ENCODE peak calls at places on chromosomes 13 and 19, in four cellular contexts. O is cardiac fibroblast, I is IMR-90, J is Peyer's patch. R is an unnamed sample.

GRCh38 chr13:99371956-99372355 is 64.8 kb upstream of the GPR183 start:
- DNase-seq in J (peak; percentile 74), I (no peak), O (no peak), R (no peak)

GRCh38 chr19:17020823-17021222 is 5.8 kb downstream of the CPAMD8 start:
- DNase-seq in J (no peak), I (no peak), O (peak; percentile 53), R (no peak)

GRCh38 chr19:15673176-15673654 is 328 bp downstream of the CYP4F12 start:
- DNase-seq in I (no peak), J (no peak), O (no peak), R (no peak)

GRCh38 chr13:30730526-30730925 is 4.8 kb upstream of the ALOX5AP start:
- DNase-seq in J (no peak), O (no peak), I (no peak), R (no peak)

GRCh38 chr19:40594657-40595077 is 6.5 kb upstream of the LTBP4 start:
- DNase-seq in O (peak; percentile 51), J (no peak), I (peak; percentile 70), R (no peak)

GRCh38 chr19:47697863-47698609 is 15.2 kb upstream of the EHD2 start:
- DNase-seq in I (peak; percentile 76), J (peak; percentile 81), O (peak; percentile 89), R (peak; percentile 84)

GRCh38 chr19:33194884-33195710 is 967 bp downstream of the LRP3 start:
- DNase-seq in O (peak; percentile 60), I (peak; percentile 48), J (no peak), R (peak; percentile 49)

GRCh38 chr13:21124853-21125252 is 51.5 kb downstream of the SKA3 start:
- DNase-seq in I (peak; percentile 63), J (no peak), O (peak; percentile 43), R (peak; percentile 69)

GRCh38 chr19:50724522-50725217 is 1.5 kb downstream of the CLEC11A start:
- DNase-seq in J (peak; percentile 97), I (peak; percentile 99), O (peak; percentile 98), R (peak; percentile 99)

GRCh38 chr19:50723069-50723468 is at the start of gene CLEC11A:
- DNase-seq in J (peak; percentile 64), O (peak; percentile 61), I (peak; percentile 80), R (peak; percentile 64)

GRCh38 chr19:50725932-50726230 is 2.7 kb downstream of the CLEC11A start:
- DNase-seq in O (no peak), J (no peak), I (no peak), R (no peak)

GRCh38 chr19:50723735-50724521 is 764 bp downstream of the CLEC11A start:
- DNase-seq in J (no peak), O (no peak), I (no peak), R (no peak)

DNA sequence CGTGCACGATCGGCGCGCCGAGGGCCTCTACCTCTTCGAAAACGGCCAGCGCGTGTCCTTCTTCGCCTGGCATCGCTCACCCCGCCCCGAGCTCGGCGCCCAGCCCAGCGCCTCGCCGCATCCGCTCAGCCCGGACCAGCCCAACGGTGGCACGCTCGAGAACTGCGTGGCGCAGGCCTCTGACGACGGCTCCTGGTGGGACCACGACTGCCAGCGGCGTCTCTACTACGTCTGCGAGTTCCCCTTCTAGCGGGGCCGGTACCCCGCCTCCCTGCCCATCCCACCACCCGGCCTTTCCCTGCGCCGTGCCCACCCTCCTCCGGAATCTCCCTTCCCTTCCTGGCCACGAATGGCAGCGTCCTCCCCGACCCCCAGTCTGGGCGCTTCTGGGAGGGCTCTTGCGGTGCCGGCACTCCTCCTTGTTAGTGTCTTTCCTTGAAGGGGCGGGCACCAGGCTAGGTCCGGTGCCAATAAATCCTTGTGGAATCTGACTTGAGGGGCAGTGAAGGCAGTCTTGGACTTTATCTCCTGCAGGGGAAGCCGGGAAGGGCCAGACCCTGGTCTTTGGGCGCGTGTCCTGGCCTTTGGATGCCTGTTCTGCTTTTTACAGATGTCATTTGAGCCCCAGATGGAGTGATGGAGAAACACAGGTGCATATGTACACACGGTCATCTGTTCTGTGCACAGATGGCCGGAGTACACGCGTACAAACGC is 2.2 kb downstream of the CLEC11A start:
- DNase-seq in I (no peak), J (no peak), O (no peak), R (no peak)
- H3K4me3 ChIP-seq in I (peak overlapping the region; percentile 70), J (peak overlapping the region; percentile 62), O (peak overlapping the region; percentile 62), R (peak overlapping the region; percentile 68)

GRCh38 chr19:53881482-53882390 is at the start of gene PRKCG:
- DNase-seq in O (no peak), I (no peak), J (peak; percentile 70), R (no peak)
- TF ChIP-seq CTCF in O (no peak), I (peak; percentile 46), J (peak; percentile 28), R (peak; percentile 56)

DNA sequence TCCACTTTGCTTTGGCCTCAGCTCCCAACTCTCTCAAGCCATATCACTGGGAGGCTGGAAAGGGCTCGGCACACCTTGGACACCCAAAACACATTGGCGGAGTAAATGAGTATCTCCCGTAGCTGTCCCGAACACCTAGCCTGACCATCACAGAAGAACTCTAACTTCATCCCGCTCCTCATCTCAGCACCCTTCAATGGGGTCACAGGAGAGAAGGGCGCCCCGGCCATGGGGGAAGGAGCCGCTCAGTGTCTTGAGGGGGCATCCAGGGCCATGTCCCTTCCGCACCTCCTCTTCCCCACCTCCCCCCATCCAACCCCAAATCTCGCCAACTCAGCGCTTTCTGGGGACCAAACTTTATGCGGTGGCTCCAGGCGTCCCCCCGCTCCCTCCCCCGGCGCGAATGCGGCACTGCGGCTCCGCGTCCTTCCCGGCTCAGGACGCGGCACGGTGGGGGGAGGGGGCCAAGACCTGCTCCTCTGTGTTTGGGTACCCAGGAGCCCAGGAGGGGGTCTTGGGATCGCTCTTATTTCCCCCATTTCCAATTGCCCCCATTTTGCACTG is 3.0 kb downstream of the KCNC3 start:
- DNase-seq in J (no peak), I (no peak), O (no peak), R (no peak)
- H3K4me3 ChIP-seq in J (no peak overlapping the region), I (no peak overlapping the region), O (no peak overlapping the region), R (no peak overlapping the region)

GRCh38 chr19:36139473-36140288 is at the start of gene CAPNS1:
- DNase-seq in I (peak; percentile 93), O (peak; percentile 95), J (peak; percentile 98), R (peak; percentile 95)
- TF ChIP-seq CTCF in I (no peak), O (no peak), J (no peak), R (no peak)

DNA sequence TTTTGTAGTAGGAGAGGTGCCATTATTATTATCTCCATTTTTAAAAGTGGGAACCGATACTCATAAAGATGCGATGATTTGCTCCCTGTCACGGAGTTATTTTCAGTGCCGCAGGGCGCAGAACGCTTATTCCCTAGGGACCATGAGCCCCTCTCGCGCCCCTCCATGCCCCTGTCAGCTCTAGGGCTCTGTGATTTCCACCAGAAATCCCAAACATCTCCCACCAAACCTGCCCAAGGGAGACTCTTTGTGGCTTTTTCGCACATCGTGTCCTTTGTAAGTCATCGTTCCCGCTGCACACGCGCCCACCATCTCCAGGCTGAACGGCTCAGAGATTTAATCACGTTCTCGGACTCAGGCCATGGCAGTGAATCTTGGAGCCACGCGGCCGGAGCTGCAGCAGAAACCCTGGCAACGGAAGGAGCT is 105.1 kb downstream of the DNAJC15 start:
- DNase-seq in O (peak; percentile 43), J (no peak), I (no peak), R (peak; percentile 38)
- H3K4me3 ChIP-seq in O (peak overlapping the region; percentile 12), J (no peak overlapping the region), I (no peak overlapping the region), R (peak overlapping the region; percentile 24)